ENCODE peak calls at places on chromosomes 5 and 9, in four cellular contexts. X, E, O and J are unnamed samples.

GRCh38 chr9:90631964-90632363 is 10.7 kb downstream of the DIRAS2 start:
- DNase-seq in E (no peak), O (no peak), X (no peak), J (no peak)

GRCh38 chr5:176562189-176562588 is 13.0 kb downstream of the CDHR2 start:
- DNase-seq in X (no peak), E (no peak), O (no peak), J (no peak)

GRCh38 chr5:109946610-109947009 is 256.9 kb downstream of the MAN2A1 start:
- DNase-seq in O (no peak), X (no peak), E (no peak), J (no peak)

GRCh38 chr9:36308281-36308680 is 50.0 kb upstream of the GNE start:
- DNase-seq in E (no peak), O (no peak), X (no peak), J (no peak)

GRCh38 chr9:127149010-127149409 is 26.6 kb upstream of the ANGPTL2 start:
- DNase-seq in E (no peak), X (no peak), O (no peak), J (no peak)

GRCh38 chr5:179437341-179438001 is 92.2 kb upstream of the ADAMTS2 start:
- DNase-seq in E (no peak), X (no peak), O (no peak), J (no peak)

GRCh38 chr9:1535051-1535450 is 480.1 kb upstream of the SMARCA2 start:
- DNase-seq in X (no peak), E (no peak), O (no peak), J (no peak)

GRCh38 chr9:136091582-136092352 is 3.3 kb downstream of the NACC2 start:
- DNase-seq in X (peak; percentile 48), O (no peak), E (no peak), J (no peak)

GRCh38 chr9:121636978-121637377 is 14.5 kb upstream of the DAB2IP start:
- DNase-seq in X (no peak), O (no peak), E (no peak), J (no peak)

GRCh38 chr5:146026307-146027010 is 78.9 kb downstream of the PLAC8L1 start:
- DNase-seq in O (no peak), X (no peak), E (no peak), J (no peak)

GRCh38 chr5:168315416-168315990 is 24.1 kb downstream of the WWC1 start:
- DNase-seq in E (no peak), O (no peak), X (no peak), J (no peak)

GRCh38 chr5:93189707-93190120 is 391.3 kb downstream of the NR2F1-AS1 start:
- DNase-seq in O (peak; percentile 100), X (peak; percentile 99), E (peak; percentile 97), J (no peak)

GRCh38 chr9:15724006-15724405 is 171.2 kb downstream of the CCDC171 start:
- DNase-seq in X (peak; percentile 79), O (peak; percentile 70), E (no peak), J (no peak)

GRCh38 chr5:148005788-148006520 is 57.8 kb upstream of the SPINK5 start:
- DNase-seq in E (no peak), O (no peak), X (no peak), J (peak; percentile 10)

GRCh38 chr9:12666813-12667212 is 26.4 kb upstream of the TYRP1 start:
- DNase-seq in E (no peak), O (no peak), X (no peak), J (no peak)

GRCh38 chr5:134125195-134126015 is 10.9 kb downstream of the TCF7 start:
- DNase-seq in X (peak; percentile 95), E (peak; percentile 75), O (peak; percentile 93), J (no peak)

GRCh38 chr5:175822225-175822624 is 49.2 kb upstream of the CPLX2 start:
- DNase-seq in X (peak; percentile 5), E (peak; percentile 87), O (no peak), J (no peak)

GRCh38 chr5:3599283-3600105 is 3.9 kb downstream of the IRX1 start:
- DNase-seq in E (no peak), O (peak; percentile 54), X (peak; percentile 71), J (no peak)

GRCh38 chr5:143588933-143589662 is 185.6 kb upstream of the NR3C1 start:
- DNase-seq in E (no peak), X (no peak), O (no peak), J (no peak)

GRCh38 chr9:107351382-107352045 is 68.4 kb downstream of the RAD23B start:
- DNase-seq in O (no peak), E (peak; percentile 80), X (peak; percentile 16), J (no peak)

GRCh38 chr9:112571624-112572341 is 85.2 kb downstream of the KIAA1958 start:
- DNase-seq in X (no peak), O (no peak), E (no peak), J (no peak)

GRCh38 chr5:150301170-150301505 is 1.6 kb downstream of the ARSI start:
- DNase-seq in O (peak; percentile 39), X (peak; percentile 47), E (no peak), J (no peak)

GRCh38 chr5:6827815-6828214 is 114.6 kb downstream of the TENT4A start:
- DNase-seq in E (no peak), O (no peak), X (no peak), J (no peak)

GRCh38 chr5:9344751-9345240 is 201.1 kb downstream of the SEMA5A start:
- DNase-seq in O (no peak), E (peak; percentile 56), X (no peak), J (no peak)

GRCh38 chr9:123929177-123929869 is 603 bp downstream of the DENND1A start:
- DNase-seq in E (no peak), X (no peak), O (no peak), J (no peak)

GRCh38 chr9:78568774-78569173 is 271.8 kb downstream of the PSAT1 start:
- DNase-seq in E (no peak), O (no peak), X (no peak), J (no peak)

GRCh38 chr5:137144656-137145055 is 354.5 kb downstream of the SPOCK1 start:
- DNase-seq in E (no peak), O (no peak), X (no peak), J (no peak)

GRCh38 chr9:38046669-38047300 is 22.2 kb downstream of the SHB start:
- DNase-seq in E (peak; percentile 97), X (peak; percentile 89), O (peak; percentile 86), J (no peak)

GRCh38 chr5:71714911-71715310 is 4.2 kb upstream of the CARTPT start:
- DNase-seq in E (no peak), O (no peak), X (no peak), J (no peak)

GRCh38 chr5:125190232-125191051 is 444.0 kb upstream of the ZNF608 start:
- DNase-seq in O (no peak), E (peak; percentile 42), X (no peak), J (no peak)

GRCh38 chr9:89911721-89912604 is 307.2 kb downstream of the GADD45G start:
- DNase-seq in O (peak; percentile 32), E (no peak), X (peak; percentile 47), J (no peak)

GRCh38 chr5:21817668-21818419 is 1035.3 kb downstream of the CDH12 start:
- DNase-seq in E (no peak), X (no peak), O (no peak), J (no peak)

GRCh38 chr9:4297151-4297794 is 2.6 kb downstream of the GLIS3 start:
- DNase-seq in X (peak; percentile 91), O (peak; percentile 87), E (peak; percentile 69), J (no peak)

GRCh38 chr9:4301302-4301701 is 1.4 kb upstream of the GLIS3 start:
- DNase-seq in O (peak; percentile 68), X (peak; percentile 68), E (peak; percentile 53), J (no peak)

GRCh38 chr9:4297795-4298254 is 2.0 kb downstream of the GLIS3 start:
- DNase-seq in X (peak; percentile 70), E (peak; percentile 50), O (peak; percentile 53), J (no peak)

GRCh38 chr9:4298255-4299005 is 1.4 kb downstream of the GLIS3 start:
- DNase-seq in O (no peak), E (peak; percentile 76), X (peak; percentile 39), J (no peak)

DNA sequence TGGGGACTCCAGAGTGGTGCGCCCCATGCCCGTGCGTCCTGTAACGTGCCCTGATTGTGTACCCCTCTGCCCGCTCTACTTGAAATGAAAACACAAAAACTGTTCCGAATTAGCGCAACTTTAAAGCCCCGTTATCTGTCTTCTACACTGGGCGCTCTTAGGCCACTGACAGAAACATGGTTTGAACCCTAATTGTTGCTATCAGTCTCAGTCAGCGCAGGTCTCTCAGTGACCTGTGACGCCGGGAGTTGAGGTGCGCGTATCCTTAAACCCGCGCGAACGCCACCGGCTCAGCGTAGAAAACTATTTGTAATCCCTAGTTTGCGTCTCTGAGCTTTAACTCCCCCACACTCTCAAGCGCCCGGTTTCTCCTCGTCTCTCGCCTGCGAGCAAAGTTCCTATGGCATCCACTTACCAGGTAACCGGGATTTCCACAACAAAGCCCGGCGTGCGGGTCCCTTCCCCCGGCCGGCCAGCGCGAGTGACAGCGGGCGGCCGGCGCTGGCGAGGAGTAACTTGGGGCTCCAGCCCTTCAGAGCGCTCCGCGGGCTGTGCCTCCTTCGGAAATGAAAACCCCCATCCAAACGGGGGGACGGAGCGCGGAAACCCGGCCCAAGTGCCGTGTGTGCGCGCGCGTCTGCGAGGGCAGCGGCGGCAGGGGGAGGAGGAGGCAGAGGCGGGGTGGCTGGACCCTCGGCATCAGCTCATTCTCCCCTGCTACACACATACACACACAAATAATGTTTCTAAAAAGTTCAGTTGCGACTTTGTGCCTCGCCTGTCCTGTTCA is 667 bp downstream of the GLIS3 start:
- DNase-seq in E (peak; percentile 34), O (peak; percentile 55), X (peak; percentile 64), J (no peak)
- TF ChIP-seq EZH2 in E (no peak), O (no peak), X (no peak), J (peak; percentile 46)

DNA sequence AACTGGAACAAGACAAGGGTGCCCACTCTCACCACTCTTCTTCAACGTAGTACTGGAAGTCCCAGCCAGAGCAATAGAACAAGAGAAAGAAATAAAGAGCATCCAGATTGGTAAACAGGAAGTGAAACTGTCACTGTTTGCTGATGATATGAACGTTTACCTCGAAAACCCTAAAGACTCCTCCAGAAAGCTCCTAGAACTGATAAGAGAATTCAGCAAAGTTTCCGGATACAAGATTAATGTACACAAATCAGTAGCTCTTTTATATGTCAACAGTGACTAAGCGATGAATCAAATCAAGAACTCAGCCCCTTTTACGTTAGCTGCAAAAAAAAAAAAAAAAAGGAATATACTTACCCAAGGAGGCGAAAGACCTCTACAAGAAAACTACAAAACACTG is 306.6 kb downstream of the PLK2 start:
- DNase-seq in E (peak; percentile 66), O (peak; percentile 15), X (peak; percentile 37), J (no peak)
- TF ChIP-seq EZH2 in E (no peak), O (no peak), X (no peak), J (no peak)

GRCh38 chr5:139903450-139903804 is 107.8 kb downstream of the PSD2 start:
- DNase-seq in E (no peak), O (no peak), X (no peak), J (no peak)

GRCh38 chr5:139901971-139902370 is 106.4 kb downstream of the PSD2 start:
- DNase-seq in E (no peak), O (no peak), X (no peak), J (no peak)

GRCh38 chr5:139904566-139905400 is 109.2 kb downstream of the PSD2 start:
- DNase-seq in E (no peak), O (no peak), X (no peak), J (no peak)

GRCh38 chr5:139905401-139905800 is 109.8 kb downstream of the PSD2 start:
- DNase-seq in E (no peak), X (no peak), O (no peak), J (no peak)

GRCh38 chr5:139903805-139904565 is 108.4 kb downstream of the PSD2 start:
- DNase-seq in E (no peak), O (no peak), X (no peak), J (no peak)
- TF ChIP-seq EZH2 in E (no peak), O (peak; percentile 93), X (peak; percentile 65), J (peak; percentile 65)

GRCh38 chr5:60297658-60298057 is 402.3 kb downstream of the DEPDC1B start:
- DNase-seq in E (no peak), O (no peak), X (peak; percentile 1), J (peak; percentile 86)

GRCh38 chr5:60295423-60295822 is 401.9 kb upstream of the PDE4D start:
- DNase-seq in O (peak; percentile 15), E (no peak), X (peak; percentile 25), J (no peak)

GRCh38 chr5:60299944-60300343 is 400.0 kb downstream of the DEPDC1B start:
- DNase-seq in E (no peak), X (peak; percentile 47), O (peak; percentile 48), J (no peak)
- TF ChIP-seq EZH2 in E (no peak), X (no peak), O (no peak), J (no peak)